ENCODE peak calls at places on chromosomes 7 and 10, in five cellular contexts. S is lower lobe of right lung, E is lung, T is A549, A is neural progenitor cell. M is an unnamed sample.

GRCh38 chr7:3760696-3761095 is 459.6 kb downstream of the SDK1 start:
- DNase-seq in E (no peak), A (no peak), S (no peak), T (no peak), M (no peak)

GRCh38 chr10:79052311-79053080 is 16.3 kb upstream of the ZMIZ1 start:
- DNase-seq in E (no peak), A (peak), T (peak), S (peak), M (peak)

GRCh38 chr7:55965805-55966421 is 1.5 kb downstream of the NIPSNAP2 start:
- DNase-seq in T (no peak), S (no peak), A (no peak), E (no peak), M (no peak)

GRCh38 chr7:158683541-158683940 is 21.1 kb downstream of the NCAPG2 start:
- DNase-seq in T (no peak), A (no peak), S (no peak), E (no peak), M (no peak)

GRCh38 chr10:113854757-113855626 is 531 bp downstream of the NHLRC2 start:
- DNase-seq in S (peak), A (peak), E (peak), T (peak), M (peak)

GRCh38 chr10:14673189-14673947 is 101.3 kb downstream of the FAM107B start:
- DNase-seq in T (no peak), E (no peak), A (no peak), S (no peak), M (no peak)

GRCh38 chr7:151085691-151086620 is at the start of gene AGAP3:
- DNase-seq in E (peak), T (peak), A (peak), S (peak), M (peak)

GRCh38 chr10:119670717-119671116 is 19.5 kb downstream of the BAG3 start:
- DNase-seq in A (no peak), S (no peak), T (no peak), E (no peak), M (no peak)

GRCh38 chr10:119903946-119904666 is 11.6 kb downstream of the SEC23IP start:
- DNase-seq in S (no peak), E (no peak), T (no peak), A (no peak), M (no peak)

GRCh38 chr7:151917791-151918311 is 38.4 kb upstream of the GALNTL5 start:
- DNase-seq in E (no peak), T (no peak), A (no peak), S (no peak), M (peak)

GRCh38 chr10:30818010-30818660 is 188.6 kb upstream of the LYZL2 start:
- DNase-seq in S (peak), T (no peak), A (no peak), E (peak), M (no peak)

GRCh38 chr10:71746344-71747037 is 26.8 kb downstream of the VSIR start:
- DNase-seq in A (peak), T (no peak), S (peak), E (peak), M (no peak)

GRCh38 chr10:100739516-100740368 is 5.6 kb upstream of the PAX2 start:
- DNase-seq in A (peak), E (no peak), T (peak), S (no peak), M (no peak)

GRCh38 chr7:20577362-20578069 is 38.0 kb upstream of the ABCB5 start:
- DNase-seq in T (no peak), A (no peak), S (no peak), E (no peak), M (no peak)

GRCh38 chr7:3722396-3722846 is 421.4 kb downstream of the SDK1 start:
- DNase-seq in S (no peak), A (peak), E (no peak), T (peak), M (no peak)

GRCh38 chr10:43299579-43299978 is 32.7 kb upstream of the RASGEF1A start:
- DNase-seq in T (no peak), E (no peak), A (no peak), S (no peak), M (peak)

GRCh38 chr10:70480254-70480861 is 1.8 kb downstream of the PALD1 start:
- DNase-seq in E (no peak), A (no peak), T (no peak), S (no peak), M (no peak)

GRCh38 chr10:70482982-70483760 is 4.6 kb downstream of the PALD1 start:
- DNase-seq in A (no peak), E (no peak), S (no peak), T (no peak), M (no peak)

GRCh38 chr10:70481105-70481504 is 2.5 kb downstream of the PALD1 start:
- DNase-seq in A (peak), S (no peak), E (no peak), T (no peak), M (no peak)

GRCh38 chr10:70479626-70480253 is 1.2 kb downstream of the PALD1 start:
- DNase-seq in S (no peak), E (no peak), A (no peak), T (no peak), M (no peak)

DNA sequence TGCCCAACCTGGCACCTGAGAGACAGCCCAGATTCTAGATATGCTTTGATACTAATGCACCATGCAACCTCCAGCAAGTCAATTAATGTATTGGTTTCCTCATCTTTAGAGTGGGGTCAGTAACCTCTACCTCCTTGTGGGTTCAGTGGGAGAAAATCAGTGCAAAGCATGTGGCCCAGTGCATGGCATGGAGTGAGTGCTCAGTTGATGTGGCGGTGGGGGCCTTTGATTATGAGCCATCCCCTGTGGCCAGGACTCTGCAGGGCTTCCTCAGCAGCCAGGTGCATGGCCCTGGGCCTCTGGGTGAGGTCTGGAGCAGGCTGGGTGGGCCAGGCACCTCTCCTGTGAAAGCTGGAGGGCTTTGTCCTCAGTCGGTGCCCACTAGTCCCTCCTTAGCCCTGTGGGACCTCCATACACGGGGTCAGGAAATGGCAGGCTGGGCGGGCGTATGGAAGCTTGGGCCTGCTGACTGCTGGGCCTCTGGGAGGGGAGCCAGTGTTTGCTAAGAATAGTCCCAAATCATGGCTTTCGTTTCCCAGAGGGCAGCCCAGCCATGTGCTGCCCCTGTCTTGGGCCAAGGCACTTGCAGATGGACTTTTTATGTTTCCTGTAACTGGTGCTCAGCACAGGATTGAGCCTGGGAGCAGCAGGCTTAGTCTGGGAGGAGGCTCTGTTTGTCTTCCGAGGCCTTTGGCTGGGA is 3.4 kb downstream of the PALD1 start:
- DNase-seq in T (no peak), S (no peak), E (peak), A (no peak), M (no peak)
- H3K4me3 ChIP-seq in T (no peak), S (peak), E (no peak), A (no peak), M (no peak)

GRCh38 chr10:132737390-132738048 is 48.4 kb downstream of the NKX6-2 start:
- DNase-seq in A (no peak), E (no peak), S (no peak), T (no peak), M (no peak)

GRCh38 chr10:132742167-132742836 is 43.6 kb downstream of the NKX6-2 start:
- DNase-seq in E (no peak), A (peak), S (no peak), T (no peak), M (no peak)

GRCh38 chr10:132738454-132739224 is 47.3 kb downstream of the NKX6-2 start:
- DNase-seq in T (no peak), A (no peak), S (no peak), E (no peak), M (no peak)

GRCh38 chr10:132740542-132741066 is 45.3 kb downstream of the NKX6-2 start:
- DNase-seq in E (no peak), T (no peak), A (no peak), S (no peak), M (no peak)

DNA sequence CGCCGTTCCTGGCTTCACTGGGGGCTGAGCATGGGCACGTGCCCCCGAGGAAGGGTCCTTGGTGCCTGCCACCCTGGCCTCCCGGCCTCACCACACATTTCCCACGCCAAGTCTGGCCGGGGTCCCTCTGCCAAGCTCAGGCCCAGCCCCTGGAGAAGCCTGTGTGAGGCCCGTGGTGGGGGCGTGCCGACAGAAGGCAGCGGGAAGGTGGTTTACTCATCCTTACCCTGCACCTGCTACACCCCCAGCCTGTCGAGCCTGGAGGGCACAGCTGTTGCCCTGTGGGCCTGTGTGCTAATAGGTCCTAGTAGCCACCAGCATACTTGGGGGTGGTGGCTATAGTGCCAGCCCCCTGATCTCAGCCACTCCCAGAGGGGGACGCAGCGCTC is 46.7 kb downstream of the NKX6-2 start:
- DNase-seq in T (no peak), S (no peak), E (no peak), A (no peak), M (no peak)
- H3K27ac ChIP-seq in T (no peak), S (no peak), E (no peak), A (no peak), M (no peak)

GRCh38 chr10:86385806-86386205 is 19.2 kb upstream of the GRID1 start:
- DNase-seq in S (no peak), T (no peak), A (no peak), E (peak), M (peak)
- TF ChIP-seq CTCF in S (no peak), T (no peak), A (no peak), E (no peak), M (no peak)

GRCh38 chr10:49679480-49679893 is at the start of gene C10orf53:
- DNase-seq in A (peak), T (no peak), S (peak), E (no peak), M (peak)
- H3K4me3 ChIP-seq in A (peak), T (no peak), S (no peak), E (no peak), M (peak)

GRCh38 chr10:86314616-86315520 is 51.7 kb downstream of the GRID1 start:
- DNase-seq in T (no peak), S (no peak), E (no peak), A (no peak), M (no peak)
- H3K27ac ChIP-seq in T (no peak), S (no peak), E (no peak), A (no peak), M (no peak)

GRCh38 chr10:8053446-8054242 is 844 bp upstream of the GATA3 start:
- DNase-seq in E (peak), A (peak), S (peak), T (peak), M (no peak)
- TF ChIP-seq CTCF in E (peak), A (peak), S (peak), T (peak), M (no peak)

M was measured in coronary artery.